ENCODE peak calls at places on chromosome 1, in six cellular contexts. One of them, this sample, is unnamed.
A peak's percentile ranks its signal among the peaks of the same experiment; 100 is the strongest.

GRCh38 chr1:2466834-2467554 is 9.1 kb upstream of the PLCH2 start:
- DNase-seq in GM20000: peak; percentile 62
- DNase-seq in AG10803: no peak
- DNase-seq in pons: no peak
- DNase-seq in NCI-H446: peak; percentile 66
- DNase-seq in Right ventricle myocardium superior: no peak
- DNase-seq in this sample: no peak

GRCh38 chr1:198205021-198205684 is 48.4 kb downstream of the NEK7 start:
- DNase-seq in GM20000: no peak
- DNase-seq in Right ventricle myocardium superior: peak; percentile 62
- DNase-seq in NCI-H446: peak; percentile 46
- DNase-seq in AG10803: no peak
- DNase-seq in pons: peak; percentile 46
- DNase-seq in this sample: no peak

GRCh38 chr1:21115098-21115760 is 61.5 kb downstream of the EIF4G3 start:
- DNase-seq in GM20000: no peak
- DNase-seq in AG10803: no peak
- DNase-seq in NCI-H446: no peak
- DNase-seq in Right ventricle myocardium superior: no peak
- DNase-seq in pons: peak; percentile 31
- DNase-seq in this sample: no peak

GRCh38 chr1:97144527-97144926 is 422.9 kb downstream of the PTBP2 start:
- DNase-seq in pons: peak; percentile 49
- DNase-seq in GM20000: no peak
- DNase-seq in AG10803: peak; percentile 47
- DNase-seq in Right ventricle myocardium superior: no peak
- DNase-seq in NCI-H446: no peak
- DNase-seq in this sample: no peak

GRCh38 chr1:95974586-95974985 is 740.6 kb downstream of the RWDD3 start:
- DNase-seq in AG10803: peak; percentile 41
- DNase-seq in NCI-H446: no peak
- DNase-seq in GM20000: no peak
- DNase-seq in Right ventricle myocardium superior: no peak
- DNase-seq in pons: no peak
- DNase-seq in this sample: no peak

GRCh38 chr1:2611034-2611501 is 21.7 kb downstream of the MMEL1 start:
- DNase-seq in Right ventricle myocardium superior: peak; percentile 56
- DNase-seq in AG10803: no peak
- DNase-seq in GM20000: no peak
- DNase-seq in NCI-H446: no peak
- DNase-seq in pons: no peak
- DNase-seq in this sample: peak; percentile 20

GRCh38 chr1:60813051-60813450 is 269.3 kb upstream of the NFIA start:
- DNase-seq in GM20000: no peak
- DNase-seq in AG10803: peak; percentile 67
- DNase-seq in NCI-H446: no peak
- DNase-seq in Right ventricle myocardium superior: no peak
- DNase-seq in pons: no peak
- DNase-seq in this sample: no peak

GRCh38 chr1:85134583-85135455 is 66.0 kb downstream of the SYDE2 start:
- DNase-seq in NCI-H446: peak; percentile 45
- DNase-seq in GM20000: no peak
- DNase-seq in pons: no peak
- DNase-seq in AG10803: peak; percentile 59
- DNase-seq in Right ventricle myocardium superior: no peak
- DNase-seq in this sample: no peak

GRCh38 chr1:177983087-177983823 is 13.4 kb upstream of the SEC16B start:
- DNase-seq in AG10803: no peak
- DNase-seq in NCI-H446: peak; percentile 97
- DNase-seq in GM20000: no peak
- DNase-seq in pons: no peak
- DNase-seq in Right ventricle myocardium superior: no peak
- DNase-seq in this sample: no peak

GRCh38 chr1:177343445-177343844 is 172.7 kb downstream of the BRINP2 start:
- DNase-seq in AG10803: peak; percentile 9
- DNase-seq in Right ventricle myocardium superior: no peak
- DNase-seq in pons: no peak
- DNase-seq in NCI-H446: no peak
- DNase-seq in GM20000: no peak
- DNase-seq in this sample: no peak

GRCh38 chr1:176853503-176853902 is 311.0 kb downstream of the ASTN1 start:
- DNase-seq in AG10803: no peak
- DNase-seq in GM20000: no peak
- DNase-seq in Right ventricle myocardium superior: no peak
- DNase-seq in pons: no peak
- DNase-seq in NCI-H446: no peak
- DNase-seq in this sample: no peak

GRCh38 chr1:33321178-33321577 is 280 bp upstream of the A3GALT2 start:
- DNase-seq in Right ventricle myocardium superior: peak; percentile 18
- DNase-seq in GM20000: no peak
- DNase-seq in NCI-H446: no peak
- DNase-seq in AG10803: no peak
- DNase-seq in pons: no peak
- DNase-seq in this sample: no peak